ENCODE peak calls at places on chromosomes 2 and 18, in four cellular contexts. M is SK-N-SH, Q is GM12878, A is K562. V is an unnamed sample.

GRCh38 chr2:202660796-202661195 is 26.0 kb downstream of the FAM117B start:
- DNase-seq in Q (no peak), A (no peak), M (no peak), V (no peak)

GRCh38 chr18:65221736-65222135 is 529.1 kb upstream of the CDH7 start:
- DNase-seq in A (no peak), M (no peak), Q (no peak), V (no peak)

GRCh38 chr2:232873292-232873908 is 3.3 kb downstream of the SNORC start:
- DNase-seq in Q (no peak), A (no peak), M (peak), V (no peak)

GRCh38 chr2:64630752-64631151 is 23.0 kb downstream of the SERTAD2 start:
- DNase-seq in A (no peak), M (no peak), Q (no peak), V (no peak)

GRCh38 chr2:63692002-63692606 is 103.3 kb downstream of the MDH1 start:
- DNase-seq in M (peak), Q (no peak), A (peak), V (no peak)

GRCh38 chr2:240513544-240514287 is 44.1 kb downstream of the ANKMY1 start:
- DNase-seq in A (peak), Q (peak), M (peak), V (no peak)

GRCh38 chr2:65537651-65538385 is 105.4 kb upstream of the SPRED2 start:
- DNase-seq in Q (no peak), M (no peak), A (no peak), V (no peak)

GRCh38 chr18:15198116-15198389 is 450.1 kb downstream of the ANKRD30B start:
- DNase-seq in A (no peak), Q (no peak), M (no peak), V (no peak)

GRCh38 chr2:147844691-147845607 is at the start of gene ACVR2A:
- DNase-seq in Q (peak), M (peak), A (peak), V (no peak)

GRCh38 chr18:7038330-7038846 is 79.2 kb downstream of the LAMA1 start:
- DNase-seq in M (peak), A (peak), Q (no peak), V (peak)

GRCh38 chr2:202035089-202035940 is 1.7 kb downstream of the FZD7 start:
- DNase-seq in M (no peak), A (no peak), Q (no peak), V (peak)

GRCh38 chr2:105827351-105828096 is 82.8 kb downstream of the NCK2 start:
- DNase-seq in A (no peak), M (no peak), Q (no peak), V (no peak)

GRCh38 chr2:190467575-190468083 is 59.5 kb downstream of the MFSD6 start:
- DNase-seq in M (no peak), A (no peak), Q (no peak), V (no peak)

GRCh38 chr2:70035344-70035844 is 51.9 kb upstream of the PCBP1 start:
- DNase-seq in A (no peak), Q (no peak), M (no peak), V (no peak)
- TF ChIP-seq NRF1 in A (no peak), Q (no peak), M (no peak), V (no peak)

GRCh38 chr2:88085602-88086001 is 18.0 kb downstream of the SMYD1 start:
- DNase-seq in A (no peak), M (no peak), Q (no peak), V (no peak)

GRCh38 chr2:88085099-88085498 is 17.5 kb downstream of the SMYD1 start:
- DNase-seq in M (no peak), A (no peak), Q (no peak), V (no peak)

GRCh38 chr2:88080545-88080944 is 12.9 kb downstream of the SMYD1 start:
- DNase-seq in M (no peak), Q (no peak), A (no peak), V (no peak)

GRCh38 chr2:88081924-88082609 is 14.4 kb downstream of the SMYD1 start:
- DNase-seq in Q (no peak), A (no peak), M (no peak), V (no peak)

GRCh38 chr2:88082781-88083180 is 15.2 kb downstream of the SMYD1 start:
- DNase-seq in Q (no peak), M (no peak), A (no peak), V (no peak)
- TF ChIP-seq NRF1 in Q (no peak), M (no peak), A (no peak), V (no peak)

DNA sequence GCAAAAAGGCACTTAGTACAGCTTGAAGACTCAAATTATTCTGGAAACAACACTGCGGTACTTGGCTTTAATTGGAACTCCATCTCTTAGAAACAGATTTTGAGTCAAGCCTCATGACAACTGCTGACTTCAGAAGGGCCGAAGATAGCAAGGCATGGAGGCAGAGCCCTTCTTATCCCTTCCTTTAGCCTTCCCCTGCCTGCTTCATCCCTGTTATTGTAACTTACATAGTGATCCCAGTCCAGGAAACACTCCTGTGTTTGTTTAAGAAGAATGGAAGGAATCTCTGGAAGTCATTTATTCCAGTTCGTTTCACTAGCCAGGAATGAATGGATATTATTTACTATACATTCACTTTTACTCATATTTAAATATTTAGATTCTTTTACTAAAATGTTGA is 110.9 kb upstream of the FAM98A start:
- DNase-seq in M (no peak), A (no peak), Q (no peak), V (no peak)
- TF ChIP-seq NRF1 in M (no peak), A (no peak), Q (no peak), V (no peak)

DNA sequence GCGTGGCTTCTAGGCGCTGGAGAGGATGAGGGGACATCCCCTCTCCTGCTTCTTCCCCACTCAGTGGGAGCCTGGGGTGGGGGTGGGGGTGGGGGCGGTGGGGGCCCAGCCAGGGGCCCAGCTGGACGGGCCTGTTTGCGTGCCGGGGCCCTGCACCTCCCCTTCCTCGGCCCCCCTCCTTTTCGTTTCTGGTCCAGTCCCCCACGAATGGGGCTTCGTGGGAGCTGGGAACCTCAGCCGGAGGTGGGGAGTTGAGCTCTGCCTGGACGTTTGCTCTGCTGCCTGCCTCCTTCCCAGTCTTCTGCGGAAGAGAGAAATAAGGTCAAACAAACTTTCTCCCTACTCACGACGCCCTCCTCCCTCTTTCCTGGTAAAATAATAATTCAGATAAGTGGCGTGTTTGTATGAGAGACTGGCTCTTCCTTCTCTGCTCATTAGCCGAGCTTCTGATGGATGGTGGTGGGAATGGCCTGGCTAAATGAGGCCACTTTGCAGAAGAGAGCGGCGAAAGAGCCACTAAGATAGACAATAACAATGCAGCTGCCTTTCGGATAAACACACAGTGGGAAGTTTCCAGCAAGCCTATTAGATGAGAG is 782 bp downstream of the MTA3 start:
- DNase-seq in A (peak), M (peak), Q (no peak), V (no peak)
- TF ChIP-seq NRF1 in A (no peak), M (no peak), Q (no peak), V (no peak)